ENCODE peak calls at places on chromosomes 6 and 20, in ten cellular contexts. H is pancreas; Y is T-cell; E is heart right ventricle; M is stimulated activated effector memory CD8-positive, alpha-beta T cell treated with anti-CD3 and anti-CD28 coated beads, Interleukin-12 subunit alpha, Interleukin-12 subunit beta, amount 100 ng/mL, for 72 hours; K is activated T-helper 17 cell treated with anti-CD3 and anti-CD28 coated beads, Interleukin-2, amount 50 U/mL, for 72 hours; A is naive thymus-derived CD4-positive, alpha-beta T cell; Z is T-helper 17 cell; T is naive thymus-derived CD8-positive, alpha-beta T cell; J is omental fat pad. N is an unnamed sample.

GRCh38 chr6:136992113-136992512 is 52.7 kb downstream of the IL20RA start:
- ATAC-seq in H (no peak), Y (no peak), E (no peak), M (no peak), K (no peak), A (no peak), Z (no peak), T (no peak), J (no peak), N (no peak)

GRCh38 chr6:39266782-39267355 is 37.6 kb upstream of the KCNK5 start:
- ATAC-seq in H (no peak), Y (no peak), E (no peak), M (no peak), K (no peak), A (no peak), Z (no peak), T (no peak), J (no peak), N (no peak)

GRCh38 chr6:42338573-42339218 is 113.0 kb downstream of the TRERF1 start:
- ATAC-seq in H (peak), Y (no peak), E (no peak), M (peak), K (peak), A (no peak), Z (no peak), T (no peak), J (peak), N (peak)

GRCh38 chr6:168546173-168546572 is 105.2 kb downstream of the SMOC2 start:
- ATAC-seq in H (no peak), Y (no peak), E (no peak), M (peak), K (no peak), A (no peak), Z (no peak), T (no peak), J (peak), N (no peak)

GRCh38 chr6:85360794-85361642 is 88.9 kb upstream of the NT5E start:
- ATAC-seq in H (peak), Y (no peak), E (no peak), M (peak), K (peak), A (no peak), Z (no peak), T (no peak), J (peak), N (peak)

GRCh38 chr6:91659881-91660280 is 1073.0 kb upstream of the MAP3K7 start:
- ATAC-seq in H (no peak), Y (no peak), E (no peak), M (no peak), K (no peak), A (no peak), Z (no peak), T (no peak), J (no peak), N (no peak)

GRCh38 chr6:2480267-2480966 is 235.0 kb upstream of the GMDS start:
- ATAC-seq in H (no peak), Y (no peak), E (peak), M (no peak), K (no peak), A (no peak), Z (no peak), T (no peak), J (no peak), N (no peak)

GRCh38 chr6:143513410-143513809 is 1.9 kb upstream of the FUCA2 start:
- ATAC-seq in H (no peak), Y (no peak), E (no peak), M (peak), K (no peak), A (peak), Z (peak), T (no peak), J (no peak), N (no peak)

GRCh38 chr6:4935981-4936680 is 67.7 kb downstream of the RPP40 start:
- ATAC-seq in H (no peak), Y (no peak), E (no peak), M (no peak), K (no peak), A (no peak), Z (no peak), T (no peak), J (no peak), N (no peak)

GRCh38 chr20:53126185-53126584 is 154.0 kb downstream of the TSHZ2 start:
- ATAC-seq in H (no peak), Y (no peak), E (no peak), M (no peak), K (no peak), A (no peak), Z (no peak), T (no peak), J (no peak), N (no peak)

GRCh38 chr20:31760457-31761240 is 21.6 kb downstream of the TPX2 start:
- ATAC-seq in H (no peak), Y (no peak), E (no peak), M (no peak), K (no peak), A (no peak), Z (no peak), T (no peak), J (no peak), N (no peak)